ENCODE peak calls at places on chromosomes 2 and 18, in nine cellular contexts. G, Y, L, C, I, O, A, Z and Q are unnamed samples.

GRCh38 chr2:62934501-62934900 is 116.1 kb upstream of the OTX1 start:
- DNase-seq in Y (peak; percentile 16), Z (no peak), I (no peak), O (no peak), G (no peak), A (no peak), C (no peak), L (no peak), Q (no peak)

GRCh38 chr18:33421225-33421624 is 19.3 kb downstream of the CCDC178 start:
- DNase-seq in O (no peak), I (no peak), C (no peak), Z (no peak), L (no peak), Y (no peak), A (no peak), G (no peak), Q (no peak)

GRCh38 chr2:197248623-197249022 is 62.0 kb downstream of the ANKRD44 start:
- DNase-seq in Z (no peak), A (no peak), O (no peak), C (no peak), L (no peak), I (peak; percentile 20), G (no peak), Y (no peak), Q (peak; percentile 55)

GRCh38 chr18:57789759-57790158 is 13.4 kb downstream of the ATP8B1 start:
- DNase-seq in C (no peak), L (no peak), A (no peak), Z (no peak), Y (no peak), G (no peak), I (no peak), O (no peak), Q (no peak)

GRCh38 chr2:71181316-71181715 is 45.6 kb downstream of the PAIP2B start:
- DNase-seq in L (no peak), Z (no peak), C (no peak), Y (no peak), O (no peak), G (no peak), A (no peak), I (no peak), Q (no peak)

GRCh38 chr2:17479875-17480274 is 38.4 kb downstream of the RAD51AP2 start:
- DNase-seq in Y (peak; percentile 34), G (no peak), Z (no peak), C (no peak), A (no peak), I (peak; percentile 28), L (no peak), O (no peak), Q (no peak)

GRCh38 chr2:102235491-102235890 is 48.7 kb downstream of the IL1RL2 start:
- DNase-seq in O (no peak), L (no peak), Z (no peak), G (no peak), A (no peak), C (no peak), Y (peak; percentile 67), I (peak; percentile 29), Q (no peak)

GRCh38 chr2:102950547-102950946 is 188.7 kb downstream of the TMEM182 start:
- DNase-seq in O (no peak), L (no peak), G (no peak), Y (no peak), I (no peak), A (no peak), C (no peak), Z (no peak), Q (no peak)

GRCh38 chr2:145807978-145808377 is 1288.1 kb upstream of the ZEB2 start:
- DNase-seq in Z (no peak), C (no peak), A (no peak), I (peak; percentile 17), O (no peak), L (no peak), Y (peak; percentile 59), G (no peak), Q (no peak)

GRCh38 chr18:58565021-58565420 is 63.9 kb downstream of the ALPK2 start:
- DNase-seq in C (no peak), G (no peak), A (no peak), Y (no peak), L (no peak), Z (no peak), O (no peak), I (no peak), Q (no peak)

GRCh38 chr18:75393721-75394120 is 33.8 kb downstream of the SMIM21 start:
- DNase-seq in A (no peak), Y (peak; percentile 2), Z (no peak), I (no peak), C (no peak), O (no peak), G (peak; percentile 19), L (no peak), Q (no peak)

GRCh38 chr2:223956267-223956666 is 996 bp upstream of the MRPL44 start:
- DNase-seq in Y (no peak), A (no peak), I (no peak), G (no peak), L (no peak), C (no peak), O (no peak), Z (no peak), Q (no peak)

GRCh38 chr2:200376422-200377142 is 70.1 kb downstream of the SPATS2L start:
- DNase-seq in Y (no peak), L (no peak), O (peak; percentile 19), C (peak; percentile 50), G (no peak), Z (no peak), A (no peak), I (no peak), Q (no peak)

GRCh38 chr2:88011011-88011410 is 5.3 kb downstream of the RNU2-63P start:
- DNase-seq in Y (no peak), A (no peak), G (no peak), Z (no peak), L (no peak), C (no peak), I (no peak), O (no peak), Q (no peak)

GRCh38 chr2:217277646-217278048 is 417.8 kb upstream of the TNP1 start:
- DNase-seq in G (peak; percentile 93), A (no peak), Z (no peak), Y (peak; percentile 98), I (peak; percentile 100), L (no peak), O (no peak), C (no peak), Q (no peak)

DNA sequence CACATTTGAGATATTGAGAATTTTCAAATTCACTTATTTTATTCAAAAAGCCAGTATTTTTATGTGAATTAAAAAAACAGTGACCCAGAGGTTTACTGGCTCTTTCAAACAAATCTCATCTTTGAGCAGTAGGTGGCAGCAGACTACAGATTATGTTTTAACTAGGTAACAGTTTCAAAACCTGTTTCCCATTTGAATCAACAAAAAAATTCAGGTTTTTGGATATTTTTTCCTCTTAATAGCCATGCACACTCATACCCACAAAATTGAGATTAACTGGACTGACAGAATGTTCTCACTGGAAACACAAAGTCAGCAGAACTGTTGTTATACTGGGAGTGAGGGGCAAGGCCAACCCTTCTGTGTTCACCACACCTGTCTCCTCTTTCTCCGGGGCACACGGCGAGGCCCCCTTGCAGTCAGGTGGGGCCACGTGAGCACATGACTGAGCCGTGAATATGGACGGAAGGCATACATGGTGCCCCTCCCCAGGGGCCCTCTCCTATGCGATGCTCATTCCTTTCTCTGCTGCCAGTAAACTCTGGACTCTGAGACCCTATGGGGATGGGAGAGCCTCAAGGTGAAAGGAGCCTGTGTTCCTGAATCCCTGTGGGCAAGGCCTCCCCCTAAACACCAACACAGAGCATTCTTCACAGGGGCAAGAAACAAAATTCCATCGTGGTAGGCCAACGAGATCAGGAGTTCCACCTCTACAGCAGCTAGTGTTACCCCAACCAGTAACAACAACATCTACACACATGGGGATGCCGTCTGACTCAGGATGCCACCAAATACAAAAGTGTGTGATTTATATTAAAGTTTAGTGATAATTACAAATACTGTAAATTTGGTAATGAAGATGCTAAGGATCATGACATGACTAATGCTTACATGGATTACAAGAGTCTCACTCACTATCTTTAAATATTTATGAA is 80.4 kb downstream of the LPIN2 start:
- DNase-seq in G (peak; percentile 54), A (no peak), C (peak; percentile 77), I (peak; percentile 70), Z (peak; percentile 51), Y (peak; percentile 68), L (no peak), O (no peak), Q (peak; percentile 41)
- H3K27ac ChIP-seq in G (no peak overlapping the region), A (no peak overlapping the region), C (peak overlapping the region; percentile 57), I (peak overlapping the region; percentile 39), Z (no peak overlapping the region), Y (no peak overlapping the region), L (no peak overlapping the region), O (no peak overlapping the region), Q (no peak overlapping the region)

DNA sequence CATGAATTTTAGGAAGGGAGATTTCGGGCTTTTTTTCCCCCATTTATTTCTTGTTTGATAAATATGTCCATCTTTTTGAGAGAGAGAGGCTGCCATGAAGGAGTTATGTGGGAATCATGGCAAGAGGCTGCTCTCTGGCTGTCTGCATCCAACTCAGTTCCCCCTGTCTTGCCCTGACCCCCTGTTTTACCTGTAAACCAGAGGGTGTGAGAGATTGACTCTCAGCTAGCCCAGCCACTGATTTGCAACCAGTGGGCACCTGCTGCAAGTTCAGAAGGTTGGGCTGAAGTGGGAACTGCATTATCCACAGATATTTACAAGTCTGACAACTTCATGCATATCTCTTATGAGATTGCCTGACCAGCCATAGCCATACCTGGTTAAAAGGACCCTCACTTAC is 625.4 kb upstream of the FANCL start:
- DNase-seq in G (no peak), L (no peak), I (no peak), Z (no peak), C (no peak), A (no peak), O (no peak), Y (no peak), Q (no peak)
- H3K4me1 ChIP-seq in G (no peaks in the 10 kb centered on the region), L (no peaks in the 10 kb centered on the region), I (no peaks in the 10 kb centered on the region), Z (peaks cover 4% of the 10 kb centered on the region), C (no peaks in the 10 kb centered on the region), A (no peaks in the 10 kb centered on the region), O (no peaks in the 10 kb centered on the region), Y (peaks cover 2% of the 10 kb centered on the region), Q (peaks cover 16% of the 10 kb centered on the region)

GRCh38 chr2:38750793-38751042 is 443 bp downstream of the SRSF7 start:
- DNase-seq in G (no peak), O (peak; percentile 66), A (no peak), Y (no peak), I (no peak), L (peak; percentile 76), Z (no peak), C (no peak), Q (peak; percentile 83)
- H3K36me3 ChIP-seq in G (peaks cover 53% of the 10 kb centered on the region), O (peaks cover 41% of the 10 kb centered on the region), A (peaks cover 27% of the 10 kb centered on the region), Y (peaks cover 43% of the 10 kb centered on the region), I (peaks cover 26% of the 10 kb centered on the region), L (peaks cover 43% of the 10 kb centered on the region), Z (peaks cover 17% of the 10 kb centered on the region), C (peaks cover 40% of the 10 kb centered on the region), Q (peaks cover 49% of the 10 kb centered on the region)

DNA sequence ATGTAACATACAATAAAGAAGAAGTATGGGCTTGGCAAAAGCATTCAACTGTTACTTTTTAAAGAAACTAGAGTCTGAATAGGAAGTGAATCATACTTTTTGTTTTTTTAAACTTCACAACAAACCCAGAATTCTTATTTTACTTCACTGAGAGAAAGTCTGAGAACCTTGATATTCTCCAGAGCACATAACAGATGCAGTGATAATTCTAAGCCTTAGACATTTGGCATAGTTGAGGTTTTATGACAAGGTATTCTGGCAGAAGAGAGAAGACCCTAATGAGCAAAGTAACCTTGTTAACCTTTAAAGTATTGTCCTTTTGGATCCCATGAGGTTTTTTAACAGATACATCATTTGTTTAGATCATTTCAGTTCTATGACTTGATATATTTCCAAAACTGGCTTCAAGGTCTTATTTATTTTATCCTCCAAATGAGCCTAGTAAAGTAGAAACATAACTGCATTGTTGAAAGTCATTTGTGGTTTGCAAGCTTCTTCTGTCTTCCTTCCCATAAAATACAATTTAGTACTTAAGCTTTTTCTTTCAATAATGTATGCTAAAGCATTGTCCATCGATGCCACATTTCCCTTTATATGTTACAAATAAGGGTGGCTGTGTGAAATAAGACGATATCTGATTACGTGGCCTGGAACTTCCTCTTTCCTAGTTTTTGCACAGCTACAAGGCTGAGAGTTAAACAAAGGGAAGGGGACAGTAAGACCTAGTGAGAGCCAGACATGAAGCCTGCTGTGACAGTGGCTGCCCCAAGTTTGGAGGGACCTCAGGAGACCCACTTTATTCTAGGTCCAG is 86.1 kb upstream of the ITPRID2 start:
- DNase-seq in O (no peak), G (peak; percentile 77), A (no peak), I (peak; percentile 74), C (no peak), Z (no peak), L (no peak), Y (peak; percentile 81), Q (no peak)
- H3K27ac ChIP-seq in O (peak overlapping the region; percentile 44), G (peak overlapping the region; percentile 66), A (peak overlapping the region; percentile 78), I (peak overlapping the region; percentile 57), C (no peak overlapping the region), Z (no peak overlapping the region), L (no peak overlapping the region), Y (peak overlapping the region; percentile 85), Q (no peak overlapping the region)